ENCODE peak calls at places on chromosomes 13 and 19, in nine cellular contexts. C is cardiac fibroblast, Q is uterus, D is type B pancreatic cell, A is heart left ventricle, X is choroid plexus epithelial cell, U is fibroblast of lung, V is hepatocyte, F is fibroblast of pulmonary artery. O is an unnamed sample.

GRCh38 chr19:17611462-17612244 is 56.2 kb downstream of the COLGALT1 start:
- DNase-seq in F (no peak), C (no peak), D (no peak), V (no peak), Q (no peak), X (no peak), U (no peak), A (no peak), O (no peak)

GRCh38 chr19:6678690-6679109 is 8.7 kb upstream of the TNFSF14 start:
- DNase-seq in A (no peak), C (peak; percentile 67), Q (no peak), X (peak; percentile 8), V (no peak), U (peak; percentile 43), D (no peak), F (no peak), O (no peak)

GRCh38 chr13:35475131-35475959 is 1.1 kb downstream of the MAB21L1 start:
- DNase-seq in X (peak; percentile 29), C (peak; percentile 34), V (peak; percentile 17), Q (no peak), A (peak; percentile 22), U (peak; percentile 47), F (peak; percentile 14), D (no peak), O (no peak)

GRCh38 chr19:18433735-18434398 is 4.1 kb downstream of the ISYNA1 start:
- DNase-seq in D (no peak), A (no peak), V (no peak), F (no peak), Q (no peak), C (no peak), U (no peak), X (no peak), O (no peak)

GRCh38 chr19:4807188-4807587 is 15.7 kb downstream of the FEM1A start:
- DNase-seq in X (no peak), V (no peak), D (no peak), F (no peak), Q (no peak), C (no peak), U (no peak), A (peak; percentile 50), O (no peak)

GRCh38 chr19:9668544-9668943 is 6.4 kb downstream of the ZNF562 start:
- DNase-seq in D (no peak), U (no peak), F (no peak), X (no peak), V (no peak), C (no peak), A (no peak), Q (no peak), O (no peak)

GRCh38 chr13:41678320-41678719 is 221.0 kb downstream of the RGCC start:
- DNase-seq in V (no peak), X (peak; percentile 33), A (no peak), F (peak; percentile 34), U (peak; percentile 81), C (peak; percentile 69), D (no peak), Q (no peak), O (no peak)

GRCh38 chr13:110978390-110978789 is 63.5 kb upstream of the ANKRD10 start:
- DNase-seq in V (no peak), D (no peak), X (no peak), U (no peak), A (no peak), Q (no peak), C (no peak), F (peak; percentile 35), O (no peak)

GRCh38 chr19:778910-779653 is 18.2 kb upstream of the PTBP1 start:
- DNase-seq in C (peak; percentile 96), V (peak; percentile 85), U (peak; percentile 90), X (peak; percentile 96), D (peak; percentile 68), F (peak; percentile 95), A (no peak), Q (peak; percentile 49), O (no peak)

GRCh38 chr19:13112555-13112954 is 4.0 kb downstream of the TRMT1 start:
- DNase-seq in Q (no peak), C (no peak), V (no peak), X (no peak), D (no peak), A (no peak), U (no peak), F (no peak), O (no peak)

GRCh38 chr13:34037636-34038325 is 219.8 kb downstream of the RFC3 start:
- DNase-seq in D (no peak), V (no peak), A (no peak), C (peak; percentile 8), Q (no peak), U (peak; percentile 39), F (no peak), X (no peak), O (peak; percentile 8)

GRCh38 chr19:18292810-18293641 is 11.6 kb upstream of the JUND start:
- DNase-seq in D (peak; percentile 88), V (peak; percentile 91), U (peak; percentile 84), A (peak; percentile 88), C (peak; percentile 56), X (peak; percentile 82), Q (peak; percentile 92), F (peak; percentile 69), O (no peak)

GRCh38 chr19:6730153-6730804 is 7.1 kb downstream of the GPR108 start:
- DNase-seq in Q (peak; percentile 44), X (peak; percentile 48), V (peak; percentile 92), C (no peak), F (no peak), A (no peak), D (no peak), U (no peak), O (no peak)

DNA sequence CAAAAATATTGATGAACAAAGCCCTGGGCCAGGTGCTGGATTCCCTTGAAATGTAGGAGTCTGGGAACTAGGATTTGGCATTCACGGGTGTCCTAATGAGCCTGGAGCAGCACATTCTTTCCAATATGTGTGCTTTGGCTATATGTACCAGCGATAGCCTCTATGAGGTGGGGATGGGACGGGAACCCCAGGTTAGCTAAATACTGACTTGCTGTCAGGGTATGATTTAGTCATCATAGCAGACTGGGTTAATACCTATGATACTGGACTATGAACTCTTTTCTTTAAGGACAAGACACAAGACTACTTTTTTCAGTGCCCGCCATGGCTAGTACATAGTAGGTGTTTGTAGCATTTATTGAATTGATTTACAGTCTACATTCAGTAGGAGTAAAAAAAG is 152.7 kb downstream of the KCNRG start:
- DNase-seq in X (no peak), Q (no peak), V (no peak), D (no peak), A (no peak), U (no peak), F (no peak), C (no peak), O (no peak)
- TF ChIP-seq CTCF in X (no peak), Q (no peak), V (no peak), D (no peak), A (no peak), U (no peak), F (no peak), C (no peak), O (no peak)

DNA sequence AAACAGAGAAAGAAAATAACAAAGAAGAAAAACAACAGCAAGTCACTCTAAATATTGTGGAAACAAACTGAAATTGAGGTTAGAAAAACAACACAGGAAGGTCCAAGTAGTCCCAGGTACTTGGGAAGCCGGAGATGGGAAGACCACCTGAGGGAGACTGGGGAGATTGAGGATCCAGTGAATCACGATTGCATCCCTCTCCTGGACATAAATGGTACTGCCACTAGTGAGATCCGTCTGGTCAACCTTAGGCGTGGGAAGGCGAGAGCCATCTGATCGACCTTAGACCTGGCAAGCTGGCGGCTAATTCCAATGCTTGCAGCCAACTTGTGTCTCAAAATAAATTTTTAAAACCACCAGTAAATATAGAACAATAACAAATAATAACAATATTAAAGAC is 81.9 kb downstream of the ZNF726 start:
- DNase-seq in F (no peak), D (no peak), C (peak; percentile 14), U (no peak), A (no peak), V (no peak), X (peak; percentile 14), Q (no peak), O (no peak)
- TF ChIP-seq CTCF in F (peak; percentile 22), D (peak; percentile 57), C (peak; percentile 45), U (peak; percentile 5), A (peak; percentile 33), V (no peak), X (peak; percentile 53), Q (no peak), O (peak; percentile 40)

GRCh38 chr19:50479761-50480251 is 3.2 kb upstream of the GARIN5A start:
- DNase-seq in A (no peak), Q (no peak), D (no peak), F (no peak), X (no peak), C (no peak), V (no peak), U (no peak), O (no peak)

GRCh38 chr19:50480281-50481111 is 3.8 kb upstream of the GARIN5A start:
- DNase-seq in D (no peak), U (no peak), X (no peak), Q (no peak), F (no peak), A (no peak), C (no peak), V (no peak), O (no peak)

GRCh38 chr19:50476943-50477264 is 256 bp upstream of the GARIN5A start:
- DNase-seq in F (no peak), C (no peak), X (no peak), U (no peak), Q (no peak), A (no peak), D (no peak), V (no peak), O (no peak)

GRCh38 chr19:50477751-50478515 is 1.3 kb upstream of the GARIN5A start:
- DNase-seq in F (no peak), V (no peak), X (no peak), C (no peak), D (no peak), A (no peak), U (no peak), Q (no peak), O (no peak)

GRCh38 chr19:50478901-50479715 is 2.5 kb upstream of the GARIN5A start:
- DNase-seq in X (peak; percentile 63), F (peak; percentile 52), A (no peak), V (no peak), C (peak; percentile 60), Q (no peak), D (no peak), U (peak; percentile 25), O (no peak)
- TF ChIP-seq CTCF in X (peak; percentile 77), F (peak; percentile 62), A (peak; percentile 37), V (peak; percentile 33), C (peak; percentile 83), Q (no peak), D (peak; percentile 65), U (peak; percentile 39), O (peak; percentile 49)

DNA sequence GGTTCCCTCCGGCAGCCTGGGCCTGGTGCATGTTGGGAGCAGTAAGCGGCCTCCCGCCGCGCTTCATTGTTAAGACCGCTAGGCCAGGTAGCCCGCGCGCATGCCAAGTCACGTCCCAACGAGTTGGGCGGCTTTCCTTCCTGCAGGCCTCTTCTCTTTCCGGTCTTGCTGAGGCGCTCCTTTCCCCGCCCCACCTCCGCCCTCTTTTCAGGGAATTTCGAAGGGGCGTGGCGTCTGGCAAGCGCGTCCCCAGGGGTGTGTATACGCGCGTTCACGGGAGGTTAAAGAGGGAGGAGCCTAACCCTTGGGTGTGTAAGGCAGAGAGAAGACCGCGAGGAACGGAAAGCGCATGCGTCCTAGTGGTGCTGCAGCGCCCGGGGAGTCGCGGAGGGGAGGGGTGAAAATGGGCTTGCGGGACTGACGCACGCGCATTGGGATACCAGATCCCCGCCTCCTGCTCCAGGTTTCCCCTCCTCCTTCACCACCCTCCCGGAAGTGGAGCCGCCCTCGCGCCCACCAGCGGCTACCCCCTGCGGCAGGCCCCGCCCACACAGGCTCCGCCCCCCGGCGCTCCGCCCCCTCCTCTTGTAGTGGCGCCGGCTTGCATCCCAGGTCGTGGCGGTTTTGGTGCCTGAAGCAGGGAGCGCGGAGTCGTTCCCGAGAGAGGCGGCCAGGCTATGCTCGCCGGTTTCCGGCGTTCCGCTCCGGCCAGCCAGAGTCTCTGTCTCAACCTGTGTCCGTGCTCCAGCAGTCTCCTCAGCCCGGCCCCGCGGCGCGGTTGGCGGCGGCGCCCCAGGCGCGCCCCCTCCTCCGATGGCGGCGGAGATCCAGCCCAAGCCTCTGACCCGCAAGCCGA is at the start of gene WDFY2:
- DNase-seq in V (peak; percentile 100), Q (peak; percentile 100), C (peak; percentile 100), F (peak; percentile 100), A (peak; percentile 100), U (peak; percentile 100), D (peak; percentile 99), X (peak; percentile 100), O (peak; percentile 99)
- TF ChIP-seq CTCF in V (peak; percentile 6), Q (peak; percentile 37), C (no peak), F (no peak), A (no peak), U (no peak), D (peak; percentile 21), X (peak; percentile 21), O (no peak)